ENCODE peak calls at places on chromosome 16, in four cellular contexts. N is T-helper 1 cell, P is ecto neural progenitor cell, W is A172. E is an unnamed sample.
A peak's percentile ranks its signal among the peaks of the same experiment; 100 is the strongest.

GRCh38 chr16:27199747-27200146 is 3.6 kb upstream of the KDM8 start:
- DNase-seq in N (peak; percentile 85), P (no peak), W (peak; percentile 35), E (no peak)

GRCh38 chr16:30352488-30353401 is 2.4 kb downstream of the CD2BP2 start:
- DNase-seq in N (no peak), P (no peak), W (no peak), E (no peak)

GRCh38 chr16:89090182-89090630 is 3.4 kb upstream of the ACSF3 start:
- DNase-seq in N (no peak), P (no peak), W (no peak), E (no peak)

GRCh38 chr16:53052519-53053501 is at the start of gene CHD9NB:
- DNase-seq in N (peak; percentile 18), P (no peak), W (peak; percentile 95), E (peak; percentile 15)

GRCh38 chr16:795580-796229 is 4.8 kb downstream of the GNG13 start:
- DNase-seq in N (no peak), P (no peak), W (no peak), E (no peak)

GRCh38 chr16:847151-847550 is 46.6 kb upstream of the GNG13 start:
- DNase-seq in N (no peak), P (no peak), W (no peak), E (no peak)

GRCh38 chr16:88878356-88878755 is 11.9 kb upstream of the PABPN1L start:
- DNase-seq in N (no peak), P (no peak), W (no peak), E (no peak)

GRCh38 chr16:81219151-81219550 is 19.3 kb upstream of the BCO1 start:
- DNase-seq in N (no peak), P (no peak), W (no peak), E (no peak)